ENCODE peak calls at places on chromosomes 7 and 10, in four cellular contexts. L, U, G and E are unnamed samples.

GRCh38 chr10:29370612-29371092 is 81.8 kb downstream of the LYZL1 start:
- DNase-seq in L (peak; percentile 12), U (no peak), G (no peak), E (no peak)

GRCh38 chr10:860519-860918 is 71.0 kb downstream of the LARP4B start:
- DNase-seq in L (no peak), U (no peak), G (no peak), E (no peak)

GRCh38 chr10:27490807-27491206 is 13.3 kb upstream of the RAB18 start:
- DNase-seq in L (peak; percentile 56), U (no peak), G (peak; percentile 39), E (no peak)

GRCh38 chr7:18420758-18421157 is 74.8 kb upstream of the HDAC9 start:
- DNase-seq in L (no peak), U (no peak), G (peak; percentile 93), E (peak; percentile 36)

GRCh38 chr10:4810093-4810492 is 15.9 kb upstream of the AKR1E2 start:
- DNase-seq in L (no peak), U (no peak), G (no peak), E (no peak)

GRCh38 chr7:32879460-32879859 is 12.1 kb downstream of the KBTBD2 start:
- DNase-seq in L (peak; percentile 50), U (no peak), G (peak; percentile 60), E (no peak)

GRCh38 chr10:116653885-116654284 is 33.1 kb downstream of the PNLIPRP2 start:
- DNase-seq in L (no peak), U (no peak), G (no peak), E (no peak)

GRCh38 chr10:38118072-38118807 is 24.1 kb downstream of the ZNF37A start:
- DNase-seq in L (peak; percentile 43), U (no peak), G (peak; percentile 10), E (no peak)

GRCh38 chr10:110919971-110920881 is 822 bp downstream of the SHOC2 start:
- DNase-seq in L (peak; percentile 63), U (peak; percentile 33), G (no peak), E (no peak)

GRCh38 chr10:130463876-130464360 is 327.7 kb downstream of the GLRX3 start:
- DNase-seq in L (no peak), U (no peak), G (no peak), E (no peak)

GRCh38 chr10:109429956-109430760 is 493.2 kb downstream of the XPNPEP1 start:
- DNase-seq in L (peak; percentile 92), U (no peak), G (peak; percentile 12), E (no peak)

GRCh38 chr10:118407742-118408141 is 65.6 kb upstream of the FAM204A start:
- DNase-seq in L (no peak), U (no peak), G (no peak), E (no peak)

GRCh38 chr7:100865372-100865911 is 1.7 kb upstream of the TRIP6 start:
- DNase-seq in L (peak; percentile 39), U (no peak), G (peak; percentile 98), E (peak; percentile 95)

GRCh38 chr10:118968482-118968881 is 61.0 kb upstream of the NANOS1 start:
- DNase-seq in L (no peak), U (no peak), G (no peak), E (no peak)

GRCh38 chr7:43569424-43569823 is 13.5 kb upstream of the STK17A start:
- DNase-seq in L (peak; percentile 80), U (no peak), G (peak; percentile 98), E (peak; percentile 74)

GRCh38 chr10:71812016-71812912 is 38.8 kb downstream of the PSAP start:
- DNase-seq in L (peak; percentile 70), U (peak; percentile 50), G (peak; percentile 26), E (no peak)

GRCh38 chr7:37432240-37432917 is 16.3 kb downstream of the ELMO1 start:
- DNase-seq in L (no peak), U (no peak), G (no peak), E (no peak)

GRCh38 chr7:120856198-120856597 is 1.7 kb downstream of the TSPAN12 start:
- DNase-seq in L (no peak), U (no peak), G (no peak), E (no peak)

GRCh38 chr7:133530682-133531081 is 277.8 kb downstream of the EXOC4 start:
- DNase-seq in L (peak; percentile 56), U (no peak), G (no peak), E (no peak)

GRCh38 chr10:29922904-29923303 is 136.5 kb downstream of the JCAD start:
- DNase-seq in L (no peak), U (no peak), G (no peak), E (no peak)

GRCh38 chr10:103192451-103193106 is 493 bp downstream of the NT5C2 start:
- DNase-seq in L (peak; percentile 92), U (peak; percentile 63), G (peak; percentile 60), E (no peak)

GRCh38 chr10:118590334-118590733 is 5.1 kb downstream of the PRLHR start:
- DNase-seq in L (peak; percentile 13), U (no peak), G (peak; percentile 55), E (peak; percentile 31)

GRCh38 chr7:30159698-30160143 is 24.9 kb downstream of the MTURN start:
- DNase-seq in L (peak; percentile 62), U (no peak), G (no peak), E (no peak)

GRCh38 chr7:91784469-91784868 is 96.0 kb downstream of the MTERF1 start:
- DNase-seq in L (peak; percentile 86), U (no peak), G (peak; percentile 80), E (peak; percentile 43)

GRCh38 chr7:46133076-46133475 is 212.0 kb upstream of the IGFBP3 start:
- DNase-seq in L (no peak), U (no peak), G (no peak), E (no peak)

GRCh38 chr7:130135208-130136205 is 65.2 kb downstream of the KLHDC10 start:
- DNase-seq in L (peak; percentile 27), U (no peak), G (peak; percentile 5), E (no peak)

GRCh38 chr7:107267138-107267537 is 98.3 kb downstream of the HBP1 start:
- DNase-seq in L (no peak), U (no peak), G (no peak), E (no peak)

GRCh38 chr10:48598243-48598935 is 6.5 kb downstream of the ARHGAP22 start:
- DNase-seq in L (no peak), U (no peak), G (no peak), E (no peak)

GRCh38 chr7:16836481-16836880 is 31.7 kb upstream of the AGR2 start:
- DNase-seq in L (no peak), U (no peak), G (no peak), E (no peak)

GRCh38 chr7:106485031-106485551 is 175.9 kb downstream of the CCDC71L start:
- DNase-seq in L (peak; percentile 88), U (no peak), G (peak; percentile 89), E (peak; percentile 86)

GRCh38 chr7:28003408-28003807 is 177.2 kb downstream of the JAZF1 start:
- DNase-seq in L (no peak), U (no peak), G (no peak), E (no peak)

GRCh38 chr7:124723012-124723411 is 42.6 kb downstream of the GPR37 start:
- DNase-seq in L (no peak), U (no peak), G (peak; percentile 91), E (no peak)

GRCh38 chr7:47516985-47517590 is 64.8 kb downstream of the TNS3 start:
- DNase-seq in L (peak; percentile 52), U (no peak), G (no peak), E (no peak)

GRCh38 chr7:135232720-135233119 is 918 bp upstream of the STRA8 start:
- DNase-seq in L (peak; percentile 4), U (no peak), G (no peak), E (no peak)

GRCh38 chr7:55540226-55540858 is 32.0 kb downstream of the VOPP1 start:
- DNase-seq in L (no peak), U (no peak), G (no peak), E (no peak)

GRCh38 chr7:27367179-27367929 is 124.8 kb downstream of the EVX1 start:
- DNase-seq in L (no peak), U (no peak), G (no peak), E (no peak)

GRCh38 chr7:34133356-34133982 is 228.1 kb downstream of the BMPER start:
- DNase-seq in L (peak; percentile 97), U (no peak), G (peak; percentile 95), E (peak; percentile 55)

GRCh38 chr7:100691676-100692577 is 2.1 kb downstream of the GIGYF1 start:
- DNase-seq in L (peak; percentile 84), U (peak; percentile 95), G (peak; percentile 41), E (no peak)

GRCh38 chr7:75909521-75910132 is 5.3 kb upstream of the POR start:
- DNase-seq in L (no peak), U (no peak), G (no peak), E (no peak)